ENCODE peak calls at places on chromosomes 16 and 17, in four cellular contexts. Z is fibroblast of mammary gland; X is astrocyte of the spinal cord; O is stimulated activated CD8-positive, alpha-beta memory T cell treated with anti-CD3 and anti-CD28 coated beads, Interleukin-4, amount 100 ng/mL, for 1 hour. J is an unnamed sample.
A peak's percentile ranks its signal among the peaks of the same experiment; 100 is the strongest.

GRCh38 chr16:580946-581498 is 8.8 kb upstream of the RAB40C start:
- DNase-seq in X (no peak), O (no peak), Z (no peak), J (no peak)

GRCh38 chr16:78982344-78982743 is 618.2 kb downstream of the MAF start:
- DNase-seq in Z (no peak), X (no peak), O (no peak), J (no peak)

GRCh38 chr16:58584831-58585505 is 44.7 kb downstream of the CNOT1 start:
- DNase-seq in O (no peak), X (no peak), Z (no peak), J (no peak)

GRCh38 chr17:3976675-3977171 is 12.5 kb upstream of the ATP2A3 start:
- DNase-seq in O (no peak), Z (no peak), X (no peak), J (no peak)

GRCh38 chr16:23516366-23517137 is 6.3 kb upstream of the GGA2 start:
- DNase-seq in X (no peak), O (no peak), Z (no peak), J (no peak)

GRCh38 chr16:76226011-76226410 is 51.2 kb upstream of the CNTNAP4 start:
- DNase-seq in X (peak; percentile 0), O (no peak), Z (peak; percentile 82), J (no peak)

GRCh38 chr17:40514013-40514875 is 12.8 kb upstream of the TNS4 start:
- DNase-seq in X (no peak), O (no peak), Z (no peak), J (no peak)

GRCh38 chr17:75908201-75908600 is 3.5 kb upstream of the MRPL38 start:
- DNase-seq in O (no peak), X (no peak), Z (no peak), J (no peak)

GRCh38 chr17:78764871-78765270 is 17.2 kb downstream of the CYTH1 start:
- DNase-seq in X (no peak), O (no peak), Z (no peak), J (no peak)

GRCh38 chr17:48647103-48647963 is 21.2 kb upstream of the HOXB9 start:
- DNase-seq in X (peak; percentile 30), O (no peak), Z (no peak), J (no peak)

GRCh38 chr17:82914375-82914774 is 74.6 kb upstream of the ZNF750 start:
- DNase-seq in X (no peak), Z (peak; percentile 33), O (no peak), J (no peak)

GRCh38 chr16:87691686-87692079 is 74.1 kb downstream of the KLHDC4 start:
- DNase-seq in Z (no peak), X (no peak), O (no peak), J (no peak)

GRCh38 chr16:58862334-58863024 is 128.4 kb upstream of the GOT2 start:
- DNase-seq in O (no peak), Z (no peak), X (no peak), J (no peak)

GRCh38 chr16:51524555-51525373 is 373.7 kb upstream of the SALL1 start:
- DNase-seq in O (no peak), X (peak; percentile 85), Z (peak; percentile 88), J (no peak)

GRCh38 chr17:43994272-43995149 is 9.9 kb upstream of the NAGS start:
- DNase-seq in X (peak; percentile 58), Z (peak; percentile 62), O (peak; percentile 46), J (no peak)

GRCh38 chr16:11256657-11257130 is 690 bp upstream of the SOCS1 start:
- DNase-seq in X (peak; percentile 60), O (peak; percentile 41), Z (peak; percentile 31), J (no peak)

GRCh38 chr17:74749262-74750038 is 1.0 kb downstream of the NHERF1 start:
- DNase-seq in O (no peak), Z (no peak), X (peak; percentile 25), J (no peak)

GRCh38 chr17:40068917-40069750 is 6.4 kb downstream of the THRA start:
- DNase-seq in O (peak; percentile 53), X (peak; percentile 75), Z (peak; percentile 86), J (peak; percentile 27)

GRCh38 chr16:88962478-88963152 is 14.4 kb downstream of the CBFA2T3 start:
- DNase-seq in O (no peak), X (no peak), Z (no peak), J (no peak)

GRCh38 chr17:1568950-1569810 is 6.6 kb upstream of the PITPNA start:
- DNase-seq in X (no peak), Z (no peak), O (no peak), J (no peak)

GRCh38 chr17:40617678-40618240 is 29.9 kb downstream of the SMARCE1 start:
- DNase-seq in Z (no peak), X (no peak), O (no peak), J (no peak)

GRCh38 chr17:65797809-65798208 is 236.4 kb upstream of the AXIN2 start:
- DNase-seq in Z (peak; percentile 20), O (no peak), X (no peak), J (no peak)

GRCh38 chr16:62954144-62955032 is 918.1 kb upstream of the CDH8 start:
- DNase-seq in X (no peak), Z (no peak), O (no peak), J (no peak)

GRCh38 chr17:51778842-51779241 is 379.7 kb downstream of the CA10 start:
- DNase-seq in O (no peak), Z (no peak), X (no peak), J (no peak)

GRCh38 chr17:65561394-65562205 is at the start of gene AXIN2:
- DNase-seq in X (peak; percentile 96), O (peak; percentile 76), Z (peak; percentile 84), J (no peak)

GRCh38 chr17:82536220-82537201 is 17.0 kb downstream of the FOXK2 start:
- DNase-seq in Z (peak; percentile 87), X (peak; percentile 86), O (no peak), J (no peak)

GRCh38 chr17:79192503-79193500 is 118.2 kb downstream of the ENGASE start:
- DNase-seq in X (peak; percentile 13), Z (peak; percentile 12), O (no peak), J (no peak)

GRCh38 chr16:85615014-85615851 is 2.1 kb downstream of the GSE1 start:
- DNase-seq in X (no peak), O (peak; percentile 44), Z (no peak), J (no peak)